ENCODE peak calls at places on chromosomes 2 and 18, in eight cellular contexts. J is HTR-8/SVneo; P is HFFc6; W is PC-3; S is GM13976; N is mucosa of descending colon; G is fibroblast of pulmonary artery; A is stimulated activated CD4-positive, alpha-beta T cell treated with anti-CD3 and anti-CD28 coated beads, Interleukin-1b, Interleukin-23, amount 100 ng/mL, for 4 hours. E is an unnamed sample.

GRCh38 chr2:196466581-196466980 is 172.9 kb upstream of the CCDC150 start:
- DNase-seq in S (no peak), P (no peak), G (no peak), W (no peak), A (no peak), J (no peak), N (no peak), E (no peak)

GRCh38 chr2:73128841-73129535 is 16.2 kb upstream of the RAB11FIP5 start:
- DNase-seq in N (no peak), P (no peak), G (no peak), J (no peak), S (no peak), A (no peak), W (no peak), E (no peak)

GRCh38 chr2:72971036-72971435 is 53.7 kb downstream of the EMX1 start:
- DNase-seq in P (no peak), J (no peak), N (no peak), A (no peak), G (no peak), W (no peak), S (no peak), E (no peak)

GRCh38 chr18:33696332-33697162 is 118.5 kb downstream of the ASXL3 start:
- DNase-seq in G (no peak), J (no peak), W (no peak), P (no peak), A (no peak), N (no peak), S (no peak), E (no peak)

GRCh38 chr2:103410221-103410620 is 648.4 kb downstream of the TMEM182 start:
- DNase-seq in P (no peak), A (no peak), N (no peak), W (no peak), J (no peak), G (no peak), S (no peak), E (no peak)

GRCh38 chr2:225466891-225467604 is 67.5 kb downstream of the NYAP2 start:
- DNase-seq in N (peak), W (peak), G (no peak), A (no peak), J (no peak), S (no peak), P (no peak), E (no peak)

GRCh38 chr2:62457555-62457954 is 48.4 kb downstream of the TMEM17 start:
- DNase-seq in N (no peak), J (no peak), A (no peak), W (no peak), G (no peak), P (no peak), S (no peak), E (no peak)

GRCh38 chr2:237281900-237282306 is 132.1 kb downstream of the COL6A3 start:
- DNase-seq in S (no peak), A (no peak), P (peak), J (peak), W (peak), G (peak), N (no peak), E (no peak)

GRCh38 chr2:204982303-204982702 is 437.0 kb downstream of the PARD3B start:
- DNase-seq in N (no peak), S (no peak), J (no peak), P (no peak), W (no peak), A (no peak), G (peak), E (no peak)

GRCh38 chr2:38750011-38750792 is 959 bp downstream of the SRSF7 start:
- DNase-seq in S (peak), N (peak), P (no peak), W (peak), J (peak), A (peak), G (peak), E (peak)

GRCh38 chr2:233901367-233901766 is 15.8 kb upstream of the TRPM8 start:
- DNase-seq in N (peak), A (no peak), W (no peak), P (no peak), G (no peak), S (no peak), J (no peak), E (no peak)

GRCh38 chr2:103008586-103008985 is 246.8 kb downstream of the TMEM182 start:
- DNase-seq in A (no peak), G (no peak), N (no peak), W (no peak), J (no peak), P (no peak), S (no peak), E (no peak)

GRCh38 chr2:72103690-72104089 is 44.0 kb downstream of the CYP26B1 start:
- DNase-seq in P (no peak), A (no peak), W (no peak), G (no peak), J (no peak), S (no peak), N (no peak), E (no peak)

E was measured in gastrocnemius medialis.